ENCODE peak calls at places on chromosome 19, in five cellular contexts. O is GM12865; W is DMS153; G is stimulated activated CD4-positive, alpha-beta T cell treated with anti-CD3 and anti-CD28 coated beads, Interleukin-1b, Interleukin-23, amount 100 ng/mL, for 24 hours; R is NCI-H446 treated with DMSO at 0.1 percent for 48 hours. X is an unnamed sample.

GRCh38 chr19:7682175-7682855 is 1.7 kb downstream of the TRAPPC5 start:
- DNase-seq in R (no peak), G (no peak), O (no peak), W (no peak), X (no peak)

GRCh38 chr19:33797821-33798633 is 1.4 kb downstream of the KCTD15 start:
- DNase-seq in R (no peak), O (no peak), W (no peak), G (no peak), X (peak; percentile 45)

GRCh38 chr19:45824041-45824471 is 8.9 kb upstream of the RSPH6A start:
- DNase-seq in R (no peak), W (peak; percentile 58), G (no peak), O (no peak), X (peak; percentile 85)

GRCh38 chr19:33406521-33407139 is 33.1 kb downstream of the CEBPG start:
- DNase-seq in W (no peak), O (peak; percentile 63), R (no peak), G (peak; percentile 80), X (peak; percentile 25)

GRCh38 chr19:10868872-10869547 is 2.3 kb upstream of the CARM1 start:
- DNase-seq in G (no peak), R (no peak), W (no peak), O (no peak), X (no peak)

GRCh38 chr19:17307876-17308377 is 1.4 kb upstream of the DDA1 start:
- DNase-seq in O (no peak), G (no peak), R (no peak), W (no peak), X (no peak)

GRCh38 chr19:42122691-42123607 is 9.3 kb downstream of the POU2F2 start:
- DNase-seq in O (peak; percentile 81), W (no peak), G (peak; percentile 55), R (no peak), X (no peak)

GRCh38 chr19:38544569-38545315 is 73.0 kb downstream of the MAP4K1 start:
- DNase-seq in R (no peak), G (no peak), O (no peak), W (no peak), X (no peak)

GRCh38 chr19:19040417-19040816 is 7.0 kb downstream of the ARMC6 start:
- DNase-seq in O (no peak), G (no peak), R (peak; percentile 45), W (no peak), X (no peak)

GRCh38 chr19:8321760-8322637 is 703 bp downstream of the RPS28 start:
- DNase-seq in G (no peak), O (peak; percentile 29), W (no peak), R (no peak), X (no peak)

X was measured in NCI-H510A treated with DMSO at 0.1 percent for 48 hours.